ENCODE peak calls at places on chromosome 19, in four cellular contexts. A is suprapubic skin, U is Peyer's patch, G is esophagus squamous epithelium. Z is an unnamed sample.

GRCh38 chr19:2774083-2774679 is 8.9 kb downstream of the SGTA start:
- DNase-seq in G (no peak), A (no peak), U (no peak), Z (no peak)

GRCh38 chr19:2059422-2060201 is 8.6 kb upstream of the MKNK2 start:
- DNase-seq in A (peak; percentile 86), U (peak; percentile 93), G (no peak), Z (peak; percentile 60)

GRCh38 chr19:52542984-52543664 is 15.7 kb downstream of the ZNF808 start:
- DNase-seq in U (no peak), G (no peak), A (no peak), Z (no peak)

GRCh38 chr19:16561382-16561781 is 10.8 kb downstream of the SLC35E1 start:
- DNase-seq in U (no peak), A (no peak), G (no peak), Z (no peak)

GRCh38 chr19:51098366-51099069 is 9.7 kb downstream of the CTU1 start:
- DNase-seq in U (peak; percentile 19), A (no peak), G (no peak), Z (no peak)

GRCh38 chr19:7636691-7637373 is at the start of gene STXBP2:
- DNase-seq in G (peak; percentile 40), A (no peak), U (peak; percentile 94), Z (peak; percentile 37)

GRCh38 chr19:43798546-43799409 is 3.5 kb downstream of the LYPD5 start:
- DNase-seq in G (no peak), A (no peak), U (peak; percentile 77), Z (no peak)

GRCh38 chr19:2476451-2477140 is 669 bp downstream of the GADD45B start:
- DNase-seq in U (peak; percentile 69), A (no peak), G (no peak), Z (no peak)

GRCh38 chr19:7705387-7706187 is 3.7 kb upstream of the FCER2 start:
- DNase-seq in A (no peak), G (no peak), U (no peak), Z (peak; percentile 19)

GRCh38 chr19:4445963-4446668 is 11.5 kb downstream of the UBXN6 start:
- DNase-seq in G (no peak), A (no peak), U (no peak), Z (no peak)

GRCh38 chr19:2455481-2456300 is 1.1 kb downstream of the LMNB2 start:
- DNase-seq in U (no peak), G (no peak), A (no peak), Z (no peak)

GRCh38 chr19:13006431-13007281 is 11.4 kb downstream of the NFIX start:
- DNase-seq in U (no peak), G (no peak), A (peak; percentile 75), Z (no peak)

GRCh38 chr19:4414144-4414799 is 11.8 kb downstream of the CHAF1A start:
- DNase-seq in A (no peak), U (no peak), G (no peak), Z (no peak)

GRCh38 chr19:29006057-29006735 is 206.8 kb downstream of the UQCRFS1 start:
- DNase-seq in A (no peak), U (no peak), G (no peak), Z (no peak)

GRCh38 chr19:13978721-13979191 is 26.4 kb downstream of the DCAF15 start:
- DNase-seq in U (no peak), G (no peak), A (no peak), Z (no peak)

GRCh38 chr19:3979674-3980352 is 5.5 kb downstream of the EEF2 start:
- DNase-seq in U (no peak), G (no peak), A (no peak), Z (no peak)

GRCh38 chr19:17441241-17442135 is 7.0 kb downstream of the TMEM221 start:
- DNase-seq in G (no peak), U (no peak), A (no peak), Z (no peak)

GRCh38 chr19:55781112-55781511 is 12.2 kb downstream of the RFPL4AL1 start:
- DNase-seq in G (no peak), U (no peak), A (no peak), Z (no peak)

GRCh38 chr19:17420267-17420924 is 549 bp downstream of the MVB12A start:
- DNase-seq in A (peak; percentile 78), G (no peak), U (peak; percentile 60), Z (no peak)

GRCh38 chr19:19027228-19027627 is 6.1 kb downstream of the SUGP2 start:
- DNase-seq in A (no peak), U (no peak), G (no peak), Z (no peak)

GRCh38 chr19:19028526-19028925 is 4.8 kb downstream of the SUGP2 start:
- DNase-seq in G (no peak), A (no peak), U (no peak), Z (no peak)

GRCh38 chr19:19022380-19022961 is 10.8 kb downstream of the SUGP2 start:
- DNase-seq in G (no peak), A (no peak), U (no peak), Z (no peak)

GRCh38 chr19:19021115-19021514 is 12.2 kb downstream of the SUGP2 start:
- DNase-seq in A (no peak), U (no peak), G (no peak), Z (no peak)

GRCh38 chr19:19026299-19026971 is 6.9 kb downstream of the SUGP2 start:
- DNase-seq in G (no peak), A (no peak), U (no peak), Z (no peak)
- H3K36me3 ChIP-seq in G (peaks cover 42% of the 10 kb centered on the region), A (peaks cover 81% of the 10 kb centered on the region), U (no peaks in the 10 kb centered on the region), Z (peaks cover 6% of the 10 kb centered on the region)

GRCh38 chr19:9913237-9914000 is 22.9 kb downstream of the OLFM2 start:
- DNase-seq in U (no peak), A (no peak), G (no peak), Z (no peak)

GRCh38 chr19:9916719-9917118 is 19.6 kb downstream of the OLFM2 start:
- DNase-seq in U (no peak), A (no peak), G (no peak), Z (no peak)

GRCh38 chr19:9914001-9914314 is 22.4 kb downstream of the OLFM2 start:
- DNase-seq in A (no peak), U (no peak), G (no peak), Z (no peak)

GRCh38 chr19:9912551-9913236 is 23.6 kb downstream of the OLFM2 start:
- DNase-seq in A (no peak), U (no peak), G (no peak), Z (no peak)

GRCh38 chr19:9914315-9915207 is 21.8 kb downstream of the OLFM2 start:
- DNase-seq in A (peak; percentile 75), U (peak; percentile 73), G (no peak), Z (no peak)
- TF ChIP-seq POLR2A in A (no peak), U (no peak), G (no peak), Z (no peak)

GRCh38 chr19:35154535-35155406 is at the start of gene FXYD5:
- DNase-seq in G (no peak), U (no peak), A (peak; percentile 88), Z (no peak)

GRCh38 chr19:35155441-35155840 is 906 bp downstream of the FXYD5 start:
- DNase-seq in A (no peak), U (no peak), G (no peak), Z (no peak)

GRCh38 chr19:35157431-35157830 is 2.9 kb downstream of the FXYD5 start:
- DNase-seq in G (no peak), U (no peak), A (no peak), Z (no peak)

GRCh38 chr19:35156673-35157014 is 2.1 kb downstream of the FXYD5 start:
- DNase-seq in A (no peak), G (no peak), U (no peak), Z (no peak)

DNA sequence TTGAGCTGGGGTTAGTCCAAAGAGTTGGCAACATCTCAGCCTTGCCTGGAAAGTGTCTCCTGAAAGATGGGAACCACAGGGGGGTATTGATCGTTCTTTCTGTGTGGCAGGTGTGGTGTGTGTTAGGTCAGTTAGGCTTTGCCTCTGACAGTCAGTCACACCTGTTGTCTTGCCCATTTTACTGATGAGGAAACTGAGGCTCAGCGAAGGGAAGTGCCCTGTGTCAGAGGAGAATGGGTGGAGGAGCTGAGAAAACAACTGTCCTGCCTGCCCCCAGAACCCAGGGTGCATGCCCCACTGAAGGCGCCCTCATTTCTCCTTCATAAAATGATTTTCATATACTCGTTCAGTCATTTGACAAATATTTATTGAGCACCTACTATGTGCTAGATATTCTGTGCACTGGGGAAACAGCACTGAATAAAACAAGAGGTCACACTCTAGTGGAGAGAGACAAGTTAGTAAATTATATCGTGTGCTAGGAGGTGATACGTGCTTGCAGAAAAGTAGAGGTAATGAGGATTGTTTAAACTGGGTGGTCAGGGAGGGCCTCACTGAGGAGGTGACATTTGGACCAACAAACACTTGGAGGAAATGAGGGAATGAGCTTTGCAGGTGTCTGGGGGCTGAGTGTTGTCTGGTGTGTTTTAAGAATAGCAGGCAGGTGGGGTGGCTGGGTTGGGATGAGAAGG is 1.6 kb downstream of the FXYD5 start:
- DNase-seq in U (no peak), A (no peak), G (no peak), Z (no peak)
- H3K4me3 ChIP-seq in U (peak overlapping the region; percentile 72), A (peak overlapping the region; percentile 83), G (peak overlapping the region; percentile 45), Z (peak overlapping the region; percentile 63)

GRCh38 chr19:15421726-15422260 is 3.0 kb upstream of the AKAP8L start:
- DNase-seq in G (no peak), A (no peak), U (peak; percentile 41), Z (no peak)
- H3K36me3 ChIP-seq in G (peaks cover 39% of the 10 kb centered on the region), A (peaks cover 51% of the 10 kb centered on the region), U (no peaks in the 10 kb centered on the region), Z (peaks cover 4% of the 10 kb centered on the region)

GRCh38 chr19:48837081-48837524 is 812 bp upstream of the HSD17B14 start:
- DNase-seq in U (peak; percentile 62), G (no peak), A (peak; percentile 92), Z (peak; percentile 73)
- TF ChIP-seq POLR2A in U (no peak), G (peak; percentile 42), A (no peak), Z (peak; percentile 49)

GRCh38 chr19:39197808-39198207 is 1.0 kb downstream of the NCCRP1 start:
- DNase-seq in A (no peak), G (no peak), U (no peak), Z (no peak)

GRCh38 chr19:39194832-39195542 is 1.8 kb upstream of the NCCRP1 start:
- DNase-seq in G (no peak), A (no peak), U (no peak), Z (no peak)

GRCh38 chr19:39195755-39196154 is 1.0 kb upstream of the NCCRP1 start:
- DNase-seq in A (no peak), U (no peak), G (no peak), Z (no peak)

GRCh38 chr19:39196860-39197562 is at the start of gene NCCRP1:
- DNase-seq in U (no peak), G (no peak), A (no peak), Z (no peak)

DNA sequence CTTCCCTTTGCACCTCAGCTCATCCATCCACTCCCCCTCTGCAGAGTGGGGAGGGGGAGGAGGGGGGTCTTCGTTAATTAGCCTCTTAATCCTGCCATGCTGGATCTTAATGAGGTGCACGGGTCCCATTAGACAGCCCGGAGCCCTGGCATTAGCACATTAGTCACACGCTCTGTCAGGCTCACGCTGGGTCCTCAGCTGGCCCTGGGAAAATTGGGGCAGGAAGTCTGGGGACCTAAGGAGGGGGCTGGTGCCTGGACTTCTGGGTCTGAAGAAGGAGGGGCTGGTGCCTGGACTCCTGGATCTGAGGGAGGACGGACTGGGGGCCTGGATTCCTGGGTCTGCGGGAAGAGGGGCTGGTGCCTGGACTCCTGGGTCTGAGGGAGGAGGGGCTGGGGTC is 444 bp upstream of the NCCRP1 start:
- DNase-seq in U (no peak), A (no peak), G (no peak), Z (no peak)
- H3K4me3 ChIP-seq in U (no peak overlapping the region), A (no peak overlapping the region), G (no peak overlapping the region), Z (no peak overlapping the region)

DNA sequence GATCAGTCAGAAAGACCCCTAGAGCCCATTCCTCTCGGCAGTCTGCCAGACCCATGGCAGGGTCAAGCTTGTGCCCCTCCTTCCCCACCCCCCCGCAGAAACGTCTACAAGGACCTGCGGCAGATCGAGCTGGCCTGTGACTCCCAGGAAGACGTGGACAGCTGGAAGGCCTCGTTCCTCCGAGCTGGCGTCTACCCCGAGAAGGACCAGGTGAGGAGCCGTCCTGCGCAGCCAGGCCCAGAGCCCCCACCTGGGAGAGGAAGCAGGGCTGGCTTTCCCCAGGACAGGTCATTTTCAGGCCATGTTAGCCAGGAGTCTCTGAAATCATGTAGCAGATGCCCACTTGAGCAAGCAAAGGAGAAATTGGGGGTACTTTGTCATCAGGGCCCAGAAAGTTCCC is 12.3 kb downstream of the TMED1 start:
- DNase-seq in U (peak; percentile 24), G (no peak), A (no peak), Z (no peak)
- H3K36me3 ChIP-seq in U (no peaks in the 10 kb centered on the region), G (peaks cover 29% of the 10 kb centered on the region), A (peaks cover 89% of the 10 kb centered on the region), Z (no peaks in the 10 kb centered on the region)

Z was measured in tibial nerve.